ENCODE peak calls at places on chromosome 4, in eight cellular contexts. P is bronchial epithelial cell, T is right atrium auricular region, M is breast epithelium, N is heart left ventricle, U is kidney, S is GM13977, R is neural progenitor cell. G is an unnamed sample.

GRCh38 chr4:108010167-108010566 is 20.5 kb downstream of the HADH start:
- DNase-seq in T (no peak), R (no peak), P (peak; percentile 69), N (no peak), S (no peak), M (no peak), U (no peak), G (no peak)

GRCh38 chr4:8547912-8548730 is 32.1 kb upstream of the GPR78 start:
- DNase-seq in N (no peak), T (no peak), P (peak; percentile 11), R (no peak), S (no peak), M (no peak), U (peak; percentile 63), G (no peak)

GRCh38 chr4:146916479-146917076 is 29.1 kb downstream of the TTC29 start:
- DNase-seq in U (no peak), T (no peak), N (no peak), R (peak; percentile 49), S (peak; percentile 12), M (no peak), P (peak; percentile 52), G (peak; percentile 5)

GRCh38 chr4:185711764-185712163 is 100.2 kb downstream of the SORBS2 start:
- DNase-seq in U (no peak), S (no peak), P (peak; percentile 93), T (no peak), N (no peak), R (no peak), M (no peak), G (no peak)

GRCh38 chr4:168321006-168321405 is 2.5 kb upstream of the DDX60 start:
- DNase-seq in U (no peak), T (no peak), S (no peak), N (no peak), P (no peak), M (no peak), R (no peak), G (no peak)

GRCh38 chr4:99759346-99759984 is 57.2 kb upstream of the DAPP1 start:
- DNase-seq in S (no peak), P (no peak), U (no peak), T (no peak), M (no peak), N (no peak), R (no peak), G (no peak)

GRCh38 chr4:61376301-61376700 is 176.2 kb downstream of the ADGRL3 start:
- DNase-seq in M (no peak), N (no peak), P (no peak), R (no peak), U (no peak), T (no peak), S (no peak), G (no peak)

GRCh38 chr4:10893417-10893816 is 208.8 kb upstream of the CLNK start:
- DNase-seq in T (no peak), P (peak; percentile 20), U (no peak), R (peak; percentile 36), S (peak; percentile 9), N (no peak), M (no peak), G (peak; percentile 1)

GRCh38 chr4:102623622-102624021 is 122.5 kb downstream of the NFKB1 start:
- DNase-seq in N (no peak), S (no peak), R (peak; percentile 43), M (no peak), U (no peak), T (no peak), P (no peak), G (peak; percentile 37)

GRCh38 chr4:76305971-76306881 is at the start of gene STBD1:
- DNase-seq in P (peak; percentile 47), M (peak; percentile 60), N (peak; percentile 90), R (peak; percentile 90), U (peak; percentile 92), S (peak; percentile 37), T (no peak), G (peak; percentile 77)

GRCh38 chr4:7897811-7898210 is 41.9 kb downstream of the AFAP1 start:
- DNase-seq in S (no peak), U (no peak), R (no peak), T (no peak), M (no peak), N (no peak), P (peak; percentile 53), G (no peak)

GRCh38 chr4:112003508-112003907 is 141.7 kb upstream of the FAM241A start:
- DNase-seq in N (no peak), T (no peak), U (no peak), P (peak; percentile 44), S (no peak), R (no peak), M (no peak), G (no peak)

GRCh38 chr4:21514022-21514421 is 434.6 kb downstream of the KCNIP4 start:
- DNase-seq in S (no peak), R (no peak), P (no peak), N (no peak), T (no peak), U (no peak), M (no peak), G (no peak)

GRCh38 chr4:123433976-123434375 is 37.4 kb downstream of the SPRY1 start:
- DNase-seq in M (no peak), N (no peak), S (no peak), U (no peak), P (no peak), T (no peak), R (no peak), G (no peak)

GRCh38 chr4:121072080-121072835 is at the start of gene NDNF:
- DNase-seq in S (peak; percentile 34), R (peak; percentile 74), T (no peak), M (no peak), U (peak; percentile 69), P (no peak), N (peak; percentile 54), G (peak; percentile 19)

GRCh38 chr4:43242611-43243010 is 350.1 kb downstream of the GRXCR1 start:
- DNase-seq in M (no peak), S (no peak), R (no peak), N (no peak), T (no peak), U (no peak), P (peak; percentile 3), G (no peak)

GRCh38 chr4:25174674-25175073 is 14.4 kb upstream of the SEPSECS start:
- DNase-seq in R (no peak), M (no peak), N (no peak), T (no peak), U (no peak), S (no peak), P (peak; percentile 83), G (no peak)

GRCh38 chr4:101806914-101807313 is 16.4 kb downstream of the BANK1 start:
- DNase-seq in R (no peak), N (no peak), P (no peak), U (no peak), S (peak; percentile 40), M (no peak), T (no peak), G (no peak)

GRCh38 chr4:55372259-55372658 is 23.5 kb upstream of the TMEM165 start:
- DNase-seq in T (no peak), S (no peak), R (no peak), N (no peak), U (no peak), P (no peak), M (no peak), G (no peak)

GRCh38 chr4:6044805-6045204 is 26.6 kb upstream of the C4orf50 start:
- DNase-seq in M (no peak), T (no peak), S (no peak), N (no peak), R (peak; percentile 55), P (no peak), U (no peak), G (no peak)
- TF ChIP-seq CTCF in M (no peak), T (no peak), S (peak; percentile 26), N (no peak), R (peak; percentile 47), P (no peak), U (no peak), G (no peak)

GRCh38 chr4:113042502-113042901 is 7.0 kb upstream of the ANK2 start:
- DNase-seq in U (no peak), R (no peak), N (no peak), S (no peak), T (no peak), P (no peak), M (no peak), G (no peak)
- TF ChIP-seq CTCF in U (no peak), R (no peak), N (no peak), S (no peak), T (no peak), P (no peak), M (no peak), G (no peak)

DNA sequence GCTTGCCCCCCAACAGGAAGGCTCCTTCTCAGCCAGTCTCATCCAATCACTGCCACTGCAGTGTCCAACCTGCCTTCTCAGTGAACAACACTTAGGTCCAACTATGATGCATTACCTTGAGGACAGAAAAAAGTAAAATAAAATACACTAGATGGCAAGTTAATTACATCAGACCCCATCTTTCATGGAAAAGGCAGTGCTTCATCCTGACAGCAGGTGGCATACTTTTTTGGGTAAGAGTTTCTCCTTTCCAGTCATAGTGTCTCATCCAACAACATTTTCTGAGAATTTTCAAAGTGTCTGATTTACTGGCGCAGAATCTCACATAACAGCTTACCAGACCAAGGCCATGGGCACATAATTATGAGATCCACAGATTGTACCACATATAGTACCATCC is 1742.8 kb downstream of the PCDH7 start:
- DNase-seq in N (no peak), M (no peak), U (no peak), S (no peak), R (peak; percentile 33), P (peak; percentile 38), T (no peak), G (no peak)
- TF ChIP-seq CTCF in N (no peak), M (no peak), U (peak; percentile 45), S (peak; percentile 59), R (peak; percentile 63), P (peak; percentile 64), T (peak; percentile 43), G (no peak)

DNA sequence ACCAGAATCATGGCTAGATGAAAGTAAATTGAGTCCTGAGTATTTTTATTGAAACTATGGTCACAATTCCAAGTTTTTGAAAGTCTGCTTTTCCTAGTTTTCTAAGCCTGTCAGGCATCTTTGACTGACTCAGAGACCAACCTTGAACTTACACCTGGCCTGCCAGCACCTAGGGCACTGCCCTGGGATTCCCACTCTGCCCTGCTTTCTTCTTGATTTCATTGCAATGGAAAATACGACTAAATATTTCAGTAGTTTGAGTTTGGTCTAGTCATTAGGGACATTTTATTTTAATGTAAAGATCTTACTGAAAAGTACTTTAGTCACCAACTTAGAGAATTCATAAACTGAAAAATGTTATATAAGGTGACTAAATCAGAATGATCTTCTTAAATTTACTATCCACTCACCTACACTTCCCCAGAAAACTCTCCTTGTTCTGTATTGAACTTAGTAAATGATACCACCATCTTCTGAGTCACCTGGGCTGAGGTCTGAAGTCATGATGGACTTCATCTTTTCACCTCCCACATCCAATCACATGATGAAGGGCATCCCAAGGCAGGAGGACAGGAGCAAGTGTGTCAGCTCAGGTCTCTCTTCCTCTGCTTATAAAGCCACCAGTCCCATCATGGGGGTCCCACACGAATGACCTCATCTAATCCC is 11.6 kb upstream of the PYURF start:
- DNase-seq in T (no peak), N (no peak), M (no peak), S (no peak), R (no peak), P (peak; percentile 20), U (no peak), G (no peak)
- TF ChIP-seq CTCF in T (no peak), N (no peak), M (no peak), S (no peak), R (no peak), P (no peak), U (no peak), G (no peak)

GRCh38 chr4:14693728-14694127 is 308.6 kb upstream of the CPEB2 start:
- DNase-seq in S (no peak), M (no peak), P (no peak), N (no peak), T (no peak), R (no peak), U (no peak), G (no peak)
- TF ChIP-seq CTCF in S (no peak), M (no peak), P (no peak), N (no peak), T (no peak), R (no peak), U (no peak), G (no peak)